ENCODE peak calls at places on chromosomes 7 and 10, in four cellular contexts. L is HCT116, B is stomach, E is sigmoid colon. U is an unnamed sample.
A peak's percentile ranks its signal among the peaks of the same experiment; 100 is the strongest.

GRCh38 chr10:79339266-79339665 is 8.0 kb upstream of the PPIF start:
- DNase-seq in B (no peak), L (no peak), E (no peak), U (no peak)

GRCh38 chr7:118218413-118219156 is 5.9 kb upstream of the ANKRD7 start:
- DNase-seq in L (no peak), E (no peak), B (no peak), U (no peak)

GRCh38 chr7:64795176-64795575 is 948 bp downstream of the ZNF138 start:
- DNase-seq in B (no peak), E (no peak), L (no peak), U (no peak)

GRCh38 chr10:8054243-8054497 is 318 bp upstream of the GATA3 start:
- DNase-seq in L (no peak), B (no peak), E (no peak), U (peak; percentile 51)

GRCh38 chr10:99527526-99528255 is 5.1 kb upstream of the NKX2-3 start:
- DNase-seq in B (no peak), E (no peak), L (no peak), U (no peak)

GRCh38 chr10:114259825-114260224 is 20.8 kb downstream of the VWA2 start:
- DNase-seq in L (no peak), E (no peak), B (no peak), U (no peak)

GRCh38 chr7:55080000-55080629 is 61.3 kb downstream of the EGFR start:
- DNase-seq in B (no peak), E (no peak), L (no peak), U (no peak)

GRCh38 chr10:48458662-48459048 is 146.2 kb downstream of the ARHGAP22 start:
- DNase-seq in E (no peak), L (no peak), B (no peak), U (no peak)

GRCh38 chr10:26199841-26200240 is 16.7 kb upstream of the GAD2 start:
- DNase-seq in E (no peak), L (no peak), B (no peak), U (no peak)

GRCh38 chr7:135385209-135385608 is 124.7 kb downstream of the CNOT4 start:
- DNase-seq in L (no peak), B (no peak), E (no peak), U (peak; percentile 37)

GRCh38 chr10:6348091-6348862 is 145.5 kb downstream of the PFKFB3 start:
- DNase-seq in L (no peak), B (peak; percentile 51), E (no peak), U (peak; percentile 22)

GRCh38 chr10:99234067-99234738 is 1.4 kb downstream of the HPSE2 start:
- DNase-seq in E (peak; percentile 72), B (peak; percentile 55), L (no peak), U (peak; percentile 39)

GRCh38 chr7:1691601-1692499 is 21.8 kb downstream of the ELFN1 start:
- DNase-seq in B (peak; percentile 23), E (peak; percentile 80), L (no peak), U (peak; percentile 59)

GRCh38 chr7:915291-916218 is 38.9 kb downstream of the ADAP1 start:
- DNase-seq in E (peak; percentile 52), B (no peak), L (no peak), U (no peak)

GRCh38 chr7:117087639-117088396 is 134.5 kb downstream of the ST7 start:
- DNase-seq in E (no peak), B (no peak), L (no peak), U (no peak)

GRCh38 chr10:60377955-60378354 is 11.7 kb downstream of the ANK3 start:
- DNase-seq in B (no peak), E (no peak), L (no peak), U (no peak)

GRCh38 chr10:3961082-3961481 is 176.1 kb upstream of the KLF6 start:
- DNase-seq in B (no peak), L (no peak), E (no peak), U (no peak)

GRCh38 chr7:2373646-2374045 is 19.0 kb downstream of the EIF3B start:
- DNase-seq in B (no peak), E (no peak), L (no peak), U (no peak)

GRCh38 chr10:99943908-99944307 is 65.8 kb downstream of the DNMBP start:
- DNase-seq in L (no peak), E (no peak), B (no peak), U (no peak)

GRCh38 chr10:6279540-6280267 is 77.0 kb downstream of the PFKFB3 start:
- DNase-seq in L (peak; percentile 61), E (no peak), B (peak; percentile 57), U (no peak)

GRCh38 chr7:155181768-155182167 is 111.6 kb downstream of the HTR5A start:
- DNase-seq in L (no peak), E (no peak), B (no peak), U (no peak)

GRCh38 chr10:35598379-35598778 is 6.8 kb upstream of the GJD4 start:
- DNase-seq in E (no peak), L (no peak), B (no peak), U (no peak)

GRCh38 chr10:71796749-71797405 is 23.6 kb upstream of the VSIR start:
- DNase-seq in E (no peak), L (no peak), B (no peak), U (no peak)

GRCh38 chr7:65216469-65216868 is 157.2 kb upstream of the ZNF92 start:
- DNase-seq in L (peak; percentile 48), B (peak; percentile 79), E (no peak), U (peak; percentile 74)

GRCh38 chr7:110921478-110922210 is 169.3 kb upstream of the LRRN3 start:
- DNase-seq in L (no peak), B (no peak), E (no peak), U (no peak)

GRCh38 chr7:134755422-134756022 is 23.9 kb upstream of the CALD1 start:
- DNase-seq in B (no peak), E (no peak), L (no peak), U (no peak)

GRCh38 chr7:129462445-129462844 is 28.2 kb downstream of the STRIP2 start:
- DNase-seq in E (no peak), B (no peak), L (no peak), U (no peak)

GRCh38 chr10:13971586-13972475 is 358.9 kb downstream of the FRMD4A start:
- DNase-seq in B (no peak), E (no peak), L (no peak), U (no peak)

GRCh38 chr7:30252885-30253795 is 31.3 kb upstream of the ZNRF2 start:
- DNase-seq in B (peak; percentile 84), E (peak; percentile 70), L (no peak), U (peak; percentile 60)

GRCh38 chr7:22319424-22320403 is 37.2 kb downstream of the RAPGEF5 start:
- DNase-seq in B (no peak), L (no peak), E (no peak), U (no peak)

GRCh38 chr7:151366872-151367207 is 25.2 kb downstream of the NUB1 start:
- DNase-seq in B (no peak), E (peak; percentile 82), L (no peak), U (no peak)

GRCh38 chr7:117004899-117005298 is 51.6 kb downstream of the ST7 start:
- DNase-seq in L (no peak), B (no peak), E (no peak), U (no peak)

GRCh38 chr10:51879238-51879637 is 179.8 kb upstream of the CSTF2T start:
- DNase-seq in L (no peak), E (peak; percentile 67), B (no peak), U (no peak)

GRCh38 chr10:123139521-123140163 is 3.9 kb downstream of the HMX3 start:
- DNase-seq in E (peak; percentile 52), L (peak; percentile 32), B (peak; percentile 58), U (no peak)

GRCh38 chr10:95536017-95536416 is 25.2 kb downstream of the SORBS1 start:
- DNase-seq in L (no peak), E (peak; percentile 95), B (peak; percentile 39), U (peak; percentile 24)

GRCh38 chr10:59779656-59780521 is 26.6 kb upstream of the MRLN start:
- DNase-seq in B (no peak), E (no peak), L (no peak), U (no peak)

GRCh38 chr7:158782638-158783490 is 46.4 kb downstream of the ESYT2 start:
- DNase-seq in L (no peak), B (no peak), E (peak; percentile 92), U (no peak)

GRCh38 chr7:158781976-158782637 is 47.2 kb downstream of the ESYT2 start:
- DNase-seq in B (no peak), E (no peak), L (no peak), U (no peak)

GRCh38 chr7:158779061-158779992 is 50.0 kb downstream of the ESYT2 start:
- DNase-seq in E (no peak), L (no peak), B (peak; percentile 77), U (peak; percentile 24)

GRCh38 chr7:158783595-158783994 is 45.7 kb downstream of the ESYT2 start:
- DNase-seq in E (no peak), B (no peak), L (no peak), U (no peak)

GRCh38 chr7:158781217-158781975 is 47.9 kb downstream of the ESYT2 start:
- DNase-seq in B (no peak), E (no peak), L (no peak), U (no peak)
- TF ChIP-seq POLR2A in B (no peak), E (no peak), L (no peak), U (no peak)

GRCh38 chr10:102302611-102303010 is 57.3 kb downstream of the GBF1 start:
- DNase-seq in B (no peak), L (no peak), E (no peak), U (no peak)

GRCh38 chr10:102297132-102297531 is 51.8 kb downstream of the GBF1 start:
- DNase-seq in E (no peak), B (no peak), L (no peak), U (no peak)

GRCh38 chr10:102298899-102299298 is 53.6 kb downstream of the GBF1 start:
- DNase-seq in E (no peak), L (no peak), B (no peak), U (no peak)

GRCh38 chr10:102299873-102300272 is 54.5 kb downstream of the GBF1 start:
- DNase-seq in E (no peak), L (no peak), B (no peak), U (no peak)

DNA sequence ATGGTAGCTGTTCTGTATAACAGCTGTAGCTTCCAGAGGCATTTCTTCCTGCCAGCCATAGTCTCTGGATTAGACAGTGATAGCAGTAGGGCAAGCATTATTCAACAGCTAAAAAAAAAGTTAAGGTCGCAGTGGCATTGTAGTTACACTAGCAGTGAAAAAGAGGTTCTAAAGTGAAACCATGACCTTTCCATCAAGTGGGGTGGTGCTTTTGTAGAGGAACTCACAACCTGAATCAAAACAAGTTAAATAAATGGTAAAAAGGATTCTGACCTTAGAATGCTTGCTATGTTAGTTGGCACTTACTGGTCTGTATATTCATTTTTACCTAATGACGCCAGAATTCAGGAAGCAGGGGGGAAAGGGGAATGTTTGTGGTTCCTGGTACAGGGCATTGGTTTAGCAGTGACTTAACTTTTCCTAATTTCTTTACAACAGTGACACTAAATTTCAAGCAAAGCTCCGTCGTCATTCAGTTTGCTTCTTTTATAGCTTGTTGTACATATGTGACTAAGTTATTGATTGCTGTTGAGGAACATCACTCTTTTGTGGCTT is 55.0 kb downstream of the GBF1 start:
- DNase-seq in L (no peak), E (no peak), B (no peak), U (no peak)
- TF ChIP-seq POLR2AphosphoS5 in L (no peak), E (no peak), B (no peak), U (no peak)

GRCh38 chr7:57305192-57305748 is 144.7 kb upstream of the ZNF716 start:
- DNase-seq in B (no peak), L (no peak), E (no peak), U (no peak)
- TF ChIP-seq CTCF in B (no peak), L (peak; percentile 34), E (no peak), U (no peak)

GRCh38 chr10:33334839-33335549 is 527 bp upstream of the NRP1 start:
- DNase-seq in L (peak; percentile 24), B (peak; percentile 57), E (peak; percentile 90), U (peak; percentile 70)
- TF ChIP-seq POLR2A in L (no peak), B (no peak), E (no peak), U (no peak)

GRCh38 chr7:78019457-78020130 is 221.0 kb downstream of the PHTF2 start:
- DNase-seq in E (peak; percentile 96), B (peak; percentile 88), L (peak; percentile 23), U (peak; percentile 91)
- TF ChIP-seq POLR2AphosphoS5 in E (peak; percentile 80), B (peak; percentile 84), L (peak; percentile 59), U (peak; percentile 66)